ENCODE peak calls at places on chromosomes 1 and 21, in five cellular contexts. K, J, T, P and D are unnamed samples.

GRCh38 chr1:245870698-245871097 is 636.4 kb downstream of the SMYD3 start:
- DNase-seq in K (no peak), J (no peak), T (no peak), P (no peak), D (no peak)

GRCh38 chr1:160742428-160743127 is 3.5 kb downstream of the SLAMF7 start:
- DNase-seq in K (no peak), J (no peak), T (no peak), P (no peak), D (no peak)

GRCh38 chr1:147225193-147225730 is at the start of gene FMO5:
- DNase-seq in K (peak), J (no peak), T (peak), P (peak), D (no peak)

GRCh38 chr21:38504056-38504455 is 5.8 kb upstream of the ERG start:
- DNase-seq in K (no peak), J (no peak), T (no peak), P (no peak), D (no peak)

GRCh38 chr1:192810253-192810880 is 1.5 kb downstream of the RGS2 start:
- DNase-seq in K (peak), J (no peak), T (no peak), P (peak), D (no peak)

GRCh38 chr1:231695439-231696255 is 69.1 kb downstream of the DISC1 start:
- DNase-seq in K (peak), J (no peak), T (no peak), P (peak), D (no peak)

GRCh38 chr21:45971487-45972352 is 9.8 kb upstream of the COL6A1 start:
- DNase-seq in K (no peak), J (no peak), T (peak), P (no peak), D (peak)

GRCh38 chr1:39154553-39155361 is 49.7 kb upstream of the MACF1 start:
- DNase-seq in K (peak), J (no peak), T (no peak), P (no peak), D (peak)

GRCh38 chr1:26336477-26337205 is 17.3 kb downstream of the CRYBG2 start:
- DNase-seq in K (peak), J (no peak), T (no peak), P (peak), D (no peak)